ENCODE peak calls at places on chromosome 1, in six cellular contexts. N is heart right ventricle, K is stomach, O is neural crest cell, P is AG08396, J is cardiac fibroblast. B is an unnamed sample.

GRCh38 chr1:117695796-117696505 is 90.1 kb downstream of the TENT5C start:
- DNase-seq in N (no peak), K (no peak), O (no peak), P (peak), J (peak), B (peak)

GRCh38 chr1:37634554-37635308 is at the start of gene RSPO1:
- DNase-seq in N (no peak), K (no peak), O (no peak), P (peak), J (peak), B (no peak)

GRCh38 chr1:14626869-14627607 is 28.6 kb downstream of the KAZN start:
- DNase-seq in N (peak), K (no peak), O (no peak), P (peak), J (no peak), B (peak)

GRCh38 chr1:35202048-35202719 is 9.2 kb upstream of the SFPQ start:
- DNase-seq in N (no peak), K (peak), O (peak), P (peak), J (peak), B (peak)

GRCh38 chr1:59020151-59020997 is 236.5 kb upstream of the JUN start:
- DNase-seq in N (peak), K (peak), O (no peak), P (peak), J (peak), B (peak)

GRCh38 chr1:109256971-109257681 is 7.8 kb downstream of the CELSR2 start:
- DNase-seq in N (no peak), K (no peak), O (no peak), P (no peak), J (no peak), B (peak)

GRCh38 chr1:110523011-110523410 is 4.0 kb upstream of the KCNA10 start:
- DNase-seq in N (no peak), K (no peak), O (no peak), P (peak), J (peak), B (no peak)

GRCh38 chr1:224959656-224960055 is 30.2 kb downstream of the DNAH14 start:
- DNase-seq in N (no peak), K (no peak), O (no peak), P (no peak), J (no peak), B (no peak)

GRCh38 chr1:116751626-116752025 is 2.6 kb upstream of the CD2 start:
- DNase-seq in N (no peak), K (no peak), O (no peak), P (no peak), J (no peak), B (no peak)

GRCh38 chr1:165288301-165289120 is 68.0 kb downstream of the LMX1A start:
- DNase-seq in N (no peak), K (no peak), O (no peak), P (no peak), J (no peak), B (peak)

GRCh38 chr1:2208309-2209239 is 14.0 kb upstream of the FAAP20 start:
- DNase-seq in N (peak), K (peak), O (no peak), P (peak), J (peak), B (peak)

GRCh38 chr1:167776616-167777252 is 55.0 kb downstream of the MPZL1 start:
- DNase-seq in N (no peak), K (no peak), O (no peak), P (no peak), J (no peak), B (no peak)

GRCh38 chr1:183609313-183609712 is 19.1 kb upstream of the NCF2 start:
- DNase-seq in N (peak), K (peak), O (no peak), P (peak), J (peak), B (peak)